ENCODE peak calls at places on chromosome 2, in five cellular contexts. V, Q, E, M and C are unnamed samples.

GRCh38 chr2:235011929-235012631 is 60.3 kb downstream of the SH3BP4 start:
- DNase-seq in V (no peak), Q (no peak), E (no peak), M (no peak), C (no peak)

GRCh38 chr2:226717719-226718118 is 81.9 kb downstream of the IRS1 start:
- DNase-seq in V (no peak), Q (no peak), E (no peak), M (no peak), C (no peak)

GRCh38 chr2:37448342-37449120 is 104.1 kb downstream of the QPCT start:
- DNase-seq in V (no peak), Q (no peak), E (no peak), M (no peak), C (no peak)

GRCh38 chr2:195580156-195580555 is 76.9 kb upstream of the SLC39A10 start:
- DNase-seq in V (no peak), Q (no peak), E (no peak), M (no peak), C (no peak)

GRCh38 chr2:153871231-153872221 is at the start of gene GALNT13:
- DNase-seq in V (no peak), Q (peak; percentile 54), E (no peak), M (no peak), C (peak; percentile 47)

GRCh38 chr2:44943031-44943692 is 1.7 kb downstream of the SIX3 start:
- DNase-seq in V (no peak), Q (no peak), E (no peak), M (no peak), C (no peak)

GRCh38 chr2:67210430-67210829 is 186.7 kb upstream of the ETAA1 start:
- DNase-seq in V (no peak), Q (no peak), E (no peak), M (no peak), C (no peak)

GRCh38 chr2:134160793-134161504 is 92.9 kb upstream of the MGAT5 start:
- DNase-seq in V (no peak), Q (no peak), E (no peak), M (no peak), C (peak; percentile 34)

GRCh38 chr2:143844986-143845385 is 674.9 kb downstream of the ZEB2 start:
- DNase-seq in V (no peak), Q (no peak), E (no peak), M (no peak), C (no peak)

GRCh38 chr2:45045706-45046105 is 36.5 kb upstream of the SIX2 start:
- DNase-seq in V (no peak), Q (peak; percentile 41), E (no peak), M (no peak), C (no peak)

GRCh38 chr2:84963692-84964405 is 7.1 kb upstream of the KCMF1 start:
- DNase-seq in V (peak; percentile 89), Q (no peak), E (no peak), M (no peak), C (no peak)

GRCh38 chr2:232876071-232876977 is 6.3 kb downstream of the SNORC start:
- DNase-seq in V (peak; percentile 33), Q (peak; percentile 40), E (no peak), M (no peak), C (peak; percentile 87)

GRCh38 chr2:63628543-63628942 is 39.8 kb downstream of the MDH1 start:
- DNase-seq in V (no peak), Q (no peak), E (no peak), M (no peak), C (no peak)

GRCh38 chr2:169767243-169767888 is 31.3 kb upstream of the SSB start:
- DNase-seq in V (peak; percentile 55), Q (peak; percentile 57), E (peak; percentile 46), M (no peak), C (peak; percentile 36)

GRCh38 chr2:163655672-163656071 is 80.1 kb downstream of the FIGN start:
- DNase-seq in V (no peak), Q (no peak), E (no peak), M (no peak), C (no peak)

GRCh38 chr2:139218181-139218580 is 438.0 kb upstream of the NXPH2 start:
- DNase-seq in V (peak; percentile 4), Q (no peak), E (no peak), M (no peak), C (no peak)

GRCh38 chr2:71795486-71795885 is 342.1 kb downstream of the DYSF start:
- DNase-seq in V (no peak), Q (no peak), E (no peak), M (no peak), C (no peak)

GRCh38 chr2:216571909-216572513 is 61.2 kb upstream of the IGFBP2 start:
- DNase-seq in V (no peak), Q (no peak), E (no peak), M (no peak), C (no peak)

GRCh38 chr2:5725794-5726463 is 33.7 kb downstream of the SOX11 start:
- DNase-seq in V (no peak), Q (no peak), E (no peak), M (no peak), C (no peak)

GRCh38 chr2:188993264-188993663 is 19.1 kb downstream of the COL3A1 start:
- DNase-seq in V (no peak), Q (no peak), E (no peak), M (no peak), C (no peak)

GRCh38 chr2:212913902-212914301 is 237.5 kb downstream of the IKZF2 start:
- DNase-seq in V (no peak), Q (no peak), E (no peak), M (no peak), C (no peak)

GRCh38 chr2:126885701-126886121 is 13.0 kb upstream of the TEX51 start:
- DNase-seq in V (no peak), Q (no peak), E (no peak), M (no peak), C (peak; percentile 60)

GRCh38 chr2:2660789-2661355 is 329.8 kb upstream of the MYT1L start:
- DNase-seq in V (no peak), Q (no peak), E (no peak), M (no peak), C (no peak)

GRCh38 chr2:214649440-214650205 is 159.9 kb downstream of the BARD1 start:
- DNase-seq in V (no peak), Q (no peak), E (no peak), M (no peak), C (no peak)

GRCh38 chr2:191959209-191959608 is 112.3 kb upstream of the CAVIN2 start:
- DNase-seq in V (no peak), Q (no peak), E (no peak), M (no peak), C (peak; percentile 59)

GRCh38 chr2:239268549-239268948 is 132.3 kb downstream of the HDAC4 start:
- DNase-seq in V (no peak), Q (no peak), E (no peak), M (no peak), C (peak; percentile 21)

GRCh38 chr2:21381421-21381820 is 257.7 kb downstream of the TDRD15 start:
- DNase-seq in V (no peak), Q (no peak), E (no peak), M (no peak), C (no peak)

GRCh38 chr2:133271105-133271504 is 297.2 kb downstream of the NCKAP5 start:
- DNase-seq in V (no peak), Q (no peak), E (no peak), M (no peak), C (no peak)

GRCh38 chr2:152929628-152930027 is 211.2 kb downstream of the ARL6IP6 start:
- DNase-seq in V (no peak), Q (no peak), E (no peak), M (no peak), C (no peak)

GRCh38 chr2:219199470-219200211 is 6.9 kb upstream of the ZFAND2B start:
- DNase-seq in V (no peak), Q (no peak), E (no peak), M (no peak), C (no peak)